ENCODE peak calls at places on chromosome 5, in four cellular contexts. One of them, this sample, is unnamed.

GRCh38 chr5:90562331-90562730 is 3.7 kb downstream of the ADGRV1 start:
- DNase-seq in A673: no peak
- DNase-seq in BE2C: no peak
- DNase-seq in A549: no peak
- DNase-seq in this sample: no peak

GRCh38 chr5:154397652-154398406 is 48.0 kb upstream of the SAP30L start:
- DNase-seq in A673: peak
- DNase-seq in BE2C: peak
- DNase-seq in A549: no peak
- DNase-seq in this sample: no peak

GRCh38 chr5:5726401-5726800 is 303.9 kb downstream of the ICE1 start:
- DNase-seq in A673: no peak
- DNase-seq in BE2C: no peak
- DNase-seq in A549: no peak
- DNase-seq in this sample: no peak

GRCh38 chr5:79845448-79846197 is 145.4 kb downstream of the MTX3 start:
- DNase-seq in A673: no peak
- DNase-seq in BE2C: no peak
- DNase-seq in A549: no peak
- DNase-seq in this sample: peak

GRCh38 chr5:132498152-132498551 is 7.6 kb upstream of the IRF1 start:
- DNase-seq in A673: no peak
- DNase-seq in BE2C: no peak
- DNase-seq in A549: peak
- DNase-seq in this sample: peak

GRCh38 chr5:176364765-176365662 is at the start of gene ARL10:
- DNase-seq in A673: peak
- DNase-seq in BE2C: peak
- DNase-seq in A549: no peak
- DNase-seq in this sample: peak

GRCh38 chr5:68529581-68529980 is 314.0 kb downstream of the PIK3R1 start:
- DNase-seq in A673: no peak
- DNase-seq in BE2C: no peak
- DNase-seq in A549: no peak
- DNase-seq in this sample: no peak

GRCh38 chr5:142422426-142422825 is 97.6 kb upstream of the SPRY4 start:
- DNase-seq in A673: no peak
- DNase-seq in BE2C: no peak
- DNase-seq in A549: no peak
- DNase-seq in this sample: peak

GRCh38 chr5:67773439-67773988 is 442.0 kb upstream of the PIK3R1 start:
- DNase-seq in A673: peak
- DNase-seq in BE2C: no peak
- DNase-seq in A549: no peak
- DNase-seq in this sample: peak

GRCh38 chr5:159641371-159642039 is 274.8 kb upstream of the ADRA1B start:
- DNase-seq in A673: no peak
- DNase-seq in BE2C: no peak
- DNase-seq in A549: no peak
- DNase-seq in this sample: no peak

GRCh38 chr5:17216176-17216973 is 1.1 kb upstream of the BASP1 start:
- DNase-seq in A673: peak
- DNase-seq in BE2C: peak
- DNase-seq in A549: peak
- DNase-seq in this sample: peak

GRCh38 chr5:38878391-38879090 is 32.7 kb downstream of the OSMR start:
- DNase-seq in A673: no peak
- DNase-seq in BE2C: no peak
- DNase-seq in A549: no peak
- DNase-seq in this sample: peak

GRCh38 chr5:38883842-38884241 is 38.0 kb downstream of the OSMR start:
- DNase-seq in A673: no peak
- DNase-seq in BE2C: no peak
- DNase-seq in A549: no peak
- DNase-seq in this sample: no peak

GRCh38 chr5:38879091-38879460 is 33.3 kb downstream of the OSMR start:
- DNase-seq in A673: no peak
- DNase-seq in BE2C: no peak
- DNase-seq in A549: no peak
- DNase-seq in this sample: no peak
- H3K4me3 ChIP-seq in A673: no peak
- H3K4me3 ChIP-seq in BE2C: no peak
- H3K4me3 ChIP-seq in A549: no peak
- H3K4me3 ChIP-seq in this sample: no peak

DNA sequence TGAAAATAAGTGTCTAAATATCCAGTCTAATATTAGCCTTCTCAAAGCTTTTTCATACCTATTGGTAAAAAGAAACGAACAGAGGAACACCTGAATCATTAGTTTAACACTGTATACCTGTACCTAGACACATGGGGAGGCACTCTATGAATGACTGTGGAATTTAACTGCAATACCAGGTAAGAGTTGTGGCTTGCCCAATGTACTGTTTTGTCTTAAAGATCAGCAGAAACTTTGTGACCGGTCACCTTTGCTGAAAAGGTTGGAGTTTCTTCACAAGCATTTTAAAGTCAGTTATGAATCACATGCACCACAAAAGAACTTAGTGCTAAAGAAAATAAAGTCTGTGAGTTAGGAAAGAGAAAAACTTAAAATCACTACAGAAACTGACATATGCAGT is 2.4 kb downstream of the PGGT1B start:
- DNase-seq in A673: no peak
- DNase-seq in BE2C: no peak
- DNase-seq in A549: no peak
- DNase-seq in this sample: no peak
- H3K4me3 ChIP-seq in A673: no peak
- H3K4me3 ChIP-seq in BE2C: no peak
- H3K4me3 ChIP-seq in A549: no peak
- H3K4me3 ChIP-seq in this sample: no peak

GRCh38 chr5:140115186-140115500 is 1.2 kb downstream of the PURA start:
- DNase-seq in A673: no peak
- DNase-seq in BE2C: no peak
- DNase-seq in A549: no peak
- DNase-seq in this sample: no peak
- H3K4me3 ChIP-seq in A673: peak
- H3K4me3 ChIP-seq in BE2C: peak
- H3K4me3 ChIP-seq in A549: peak
- H3K4me3 ChIP-seq in this sample: peak

GRCh38 chr5:59713488-59713844 is 180.1 kb downstream of the PDE4D start:
- DNase-seq in A673: no peak
- DNase-seq in BE2C: no peak
- DNase-seq in A549: no peak
- DNase-seq in this sample: no peak
- H3K4me3 ChIP-seq in A673: no peak
- H3K4me3 ChIP-seq in BE2C: no peak
- H3K4me3 ChIP-seq in A549: no peak
- H3K4me3 ChIP-seq in this sample: no peak

DNA sequence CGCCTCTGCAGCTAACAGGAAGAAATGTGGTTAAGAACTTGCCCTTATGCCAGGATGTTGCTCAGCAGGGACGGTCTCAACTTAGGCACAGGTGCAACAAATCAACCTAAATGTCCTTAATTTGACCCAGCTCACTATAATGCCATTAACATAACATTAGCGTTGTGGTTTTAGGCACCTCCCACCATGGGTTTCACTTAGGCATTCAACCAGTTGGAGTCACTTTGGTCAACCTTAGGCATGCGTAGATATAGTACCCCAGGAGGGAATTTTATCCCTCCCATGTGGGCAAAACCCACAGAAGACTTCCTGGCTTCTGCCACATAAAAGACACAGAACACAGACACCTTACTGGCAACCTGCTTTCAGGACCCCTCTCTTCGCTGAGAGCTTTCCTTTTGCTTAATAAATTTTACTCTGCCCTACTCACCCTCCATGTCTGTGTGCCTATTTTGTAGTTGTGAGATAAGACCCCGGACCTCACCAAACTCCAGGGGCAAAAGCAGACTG is 8.7 kb upstream of the ERAP1 start:
- DNase-seq in A673: peak
- DNase-seq in BE2C: no peak
- DNase-seq in A549: no peak
- DNase-seq in this sample: no peak
- H3K4me3 ChIP-seq in A673: no peak
- H3K4me3 ChIP-seq in BE2C: no peak
- H3K4me3 ChIP-seq in A549: no peak
- H3K4me3 ChIP-seq in this sample: no peak

GRCh38 chr5:73447234-73448071 is 1.1 kb downstream of the FOXD1 start:
- DNase-seq in A673: peak
- DNase-seq in BE2C: peak
- DNase-seq in A549: peak
- DNase-seq in this sample: peak
- H3K4me3 ChIP-seq in A673: peak
- H3K4me3 ChIP-seq in BE2C: peak
- H3K4me3 ChIP-seq in A549: peak
- H3K4me3 ChIP-seq in this sample: peak

This sample was measured in fibroblast of pulmonary artery.